ENCODE peak calls at places on chromosome 19, in six cellular contexts. B is cardiac muscle cell, I is lower lobe of right lung, M is HepG2, F is breast epithelium, P is tibial nerve. H is an unnamed sample. For H3K4me1 and H3K27me3, the result is how much of the 10 kb centered on the place peaks cover.

GRCh38 chr19:4052114-4052992 is 14.3 kb downstream of the ZBTB7A start:
- DNase-seq in B (peak), I (peak), M (peak), F (no peak), P (no peak), H (peak)

GRCh38 chr19:35388277-35389054 is 17.6 kb downstream of the GPR42 start:
- DNase-seq in B (no peak), I (no peak), M (peak), F (no peak), P (no peak), H (no peak)

GRCh38 chr19:28026636-28027035 is 1186.3 kb downstream of the UQCRFS1 start:
- DNase-seq in B (no peak), I (no peak), M (no peak), F (no peak), P (no peak), H (no peak)

GRCh38 chr19:16191216-16191908 is 6.2 kb downstream of the FAM32A start:
- DNase-seq in B (no peak), I (no peak), M (no peak), F (no peak), P (no peak), H (no peak)

GRCh38 chr19:30566681-30567420 is 194.7 kb downstream of the ZNF536 start:
- DNase-seq in B (no peak), I (no peak), M (no peak), F (no peak), P (no peak), H (no peak)

GRCh38 chr19:20607943-20608342 is 42.4 kb upstream of the ZNF737 start:
- DNase-seq in B (no peak), I (no peak), M (no peak), F (no peak), P (no peak), H (no peak)

GRCh38 chr19:292951-293350 is 1.7 kb upstream of the PLPP2 start:
- DNase-seq in B (no peak), I (no peak), M (no peak), F (no peak), P (no peak), H (no peak)

GRCh38 chr19:34253711-34254551 is 423 bp upstream of the GARRE1 start:
- DNase-seq in B (no peak), I (peak), M (peak), F (peak), P (no peak), H (no peak)

GRCh38 chr19:29699861-29700260 is 15.2 kb downstream of the C19orf12 start:
- DNase-seq in B (no peak), I (no peak), M (no peak), F (no peak), P (no peak), H (no peak)

GRCh38 chr19:10517760-10518443 is 655 bp upstream of the S1PR5 start:
- DNase-seq in B (peak), I (no peak), M (no peak), F (no peak), P (no peak), H (no peak)

GRCh38 chr19:35144600-35145436 is 1.8 kb downstream of the FXYD7 start:
- DNase-seq in B (peak), I (no peak), M (no peak), F (no peak), P (no peak), H (peak)

GRCh38 chr19:21128901-21129698 is 12.7 kb upstream of the ZNF431 start:
- DNase-seq in B (peak), I (no peak), M (peak), F (no peak), P (no peak), H (no peak)

GRCh38 chr19:14677464-14677863 is 2.8 kb upstream of the ADGRE3 start:
- DNase-seq in B (no peak), I (no peak), M (no peak), F (no peak), P (no peak), H (no peak)

GRCh38 chr19:14432817-14433453 is at the start of gene PKN1:
- DNase-seq in B (peak), I (peak), M (no peak), F (no peak), P (no peak), H (no peak)

GRCh38 chr19:33022472-33023116 is 42.1 kb downstream of the RHPN2 start:
- DNase-seq in B (no peak), I (no peak), M (no peak), F (peak), P (no peak), H (no peak)

GRCh38 chr19:28737526-28737925 is 475.4 kb downstream of the UQCRFS1 start:
- DNase-seq in B (peak), I (no peak), M (no peak), F (no peak), P (no peak), H (no peak)

GRCh38 chr19:3456925-3457530 is 23.3 kb downstream of the SMIM24 start:
- DNase-seq in B (no peak), I (no peak), M (no peak), F (no peak), P (no peak), H (no peak)

GRCh38 chr19:47716270-47716937 is 3.2 kb downstream of the EHD2 start:
- DNase-seq in B (no peak), I (no peak), M (no peak), F (no peak), P (no peak), H (no peak)

GRCh38 chr19:21604351-21604926 is 99.0 kb downstream of the ZNF429 start:
- DNase-seq in B (peak), I (no peak), M (no peak), F (no peak), P (no peak), H (peak)

GRCh38 chr19:33186835-33187540 is 7.1 kb upstream of the LRP3 start:
- DNase-seq in B (no peak), I (peak), M (no peak), F (no peak), P (no peak), H (no peak)

GRCh38 chr19:17681505-17682125 is 6.5 kb downstream of the UNC13A start:
- DNase-seq in B (peak), I (no peak), M (no peak), F (no peak), P (no peak), H (peak)

GRCh38 chr19:10419200-10419645 is 1.1 kb upstream of the PDE4A start:
- DNase-seq in B (no peak), I (no peak), M (no peak), F (no peak), P (no peak), H (no peak)

DNA sequence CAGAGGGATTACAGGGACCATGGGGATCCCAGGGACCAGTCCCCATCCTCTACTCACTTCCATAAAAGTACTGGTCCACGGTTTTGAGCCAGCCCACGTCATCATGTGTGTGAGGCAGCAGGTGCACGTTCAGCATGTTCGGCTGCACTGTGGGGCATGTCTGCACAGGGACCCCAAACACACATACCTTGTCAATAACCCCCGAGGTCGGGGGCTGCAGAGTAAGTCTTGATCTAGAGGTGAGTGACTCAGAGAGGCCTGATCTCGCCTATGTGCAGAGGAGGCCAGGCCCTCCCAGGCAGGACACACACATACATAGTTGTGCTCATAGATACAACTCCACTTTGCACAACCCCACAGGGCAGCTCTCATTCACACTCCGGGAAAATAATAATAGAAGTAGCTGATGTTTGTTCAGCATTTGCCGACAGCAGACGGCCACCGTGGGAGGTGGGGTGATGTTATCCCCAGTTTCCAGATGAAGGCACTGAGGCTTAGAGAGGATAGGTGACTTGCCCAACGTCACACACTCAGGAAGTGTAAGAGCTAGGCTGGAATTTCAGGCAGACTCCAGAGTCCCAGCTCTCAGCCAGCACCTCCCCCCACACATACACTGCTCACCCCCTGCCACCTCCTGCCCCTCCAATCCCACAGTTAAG is 767 bp downstream of the MAN2B1 start:
- DNase-seq in B (no peak), I (no peak), M (no peak), F (no peak), P (no peak), H (peak)
- H3K4me1 ChIP-seq in B (under half), I (under half), M (under half), F (under half), P (half or more), H (under half)

GRCh38 chr19:54307389-54307788 is 5.6 kb downstream of the LILRA5 start:
- DNase-seq in B (no peak), I (no peak), M (no peak), F (peak), P (no peak), H (no peak)

GRCh38 chr19:54310543-54310942 is 2.4 kb downstream of the LILRA5 start:
- DNase-seq in B (no peak), I (no peak), M (no peak), F (no peak), P (no peak), H (no peak)

GRCh38 chr19:54312011-54312410 is 955 bp downstream of the LILRA5 start:
- DNase-seq in B (no peak), I (no peak), M (no peak), F (peak), P (no peak), H (no peak)

GRCh38 chr19:54311486-54311885 is 1.5 kb downstream of the LILRA5 start:
- DNase-seq in B (no peak), I (no peak), M (no peak), F (peak), P (no peak), H (no peak)

DNA sequence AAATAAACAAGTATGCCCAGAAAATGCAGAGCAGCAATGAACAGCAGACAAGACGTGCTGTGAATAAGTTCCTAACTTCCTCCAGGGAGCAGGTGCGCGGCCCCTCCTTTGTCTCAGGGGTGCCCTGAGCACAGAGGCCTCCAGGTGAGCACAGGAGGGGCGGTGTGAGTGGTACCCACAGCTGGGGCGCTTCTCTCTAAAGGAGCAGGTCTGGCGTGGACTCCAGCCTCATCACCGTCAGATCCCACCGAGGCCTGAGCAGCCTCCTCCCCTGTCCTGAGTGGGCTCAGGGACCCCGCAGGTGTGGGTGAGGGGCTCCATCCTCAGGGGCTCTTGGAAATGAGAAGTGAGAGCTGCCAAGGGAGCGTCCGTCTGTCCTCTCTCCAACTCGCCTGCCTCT is 3.2 kb downstream of the LILRA5 start:
- DNase-seq in B (no peak), I (no peak), M (no peak), F (peak), P (no peak), H (no peak)
- H3K27me3 ChIP-seq in B (under half), I (under half), M (under half), F (under half), P (under half), H (under half)

GRCh38 chr19:1469936-1470863 is 8.8 kb downstream of the C19orf25 start:
- DNase-seq in B (no peak), I (peak), M (no peak), F (no peak), P (no peak), H (peak)

GRCh38 chr19:1467512-1468273 is 11.3 kb downstream of the C19orf25 start:
- DNase-seq in B (no peak), I (no peak), M (no peak), F (no peak), P (no peak), H (no peak)

GRCh38 chr19:1468274-1469199 is 10.5 kb downstream of the C19orf25 start:
- DNase-seq in B (no peak), I (no peak), M (no peak), F (no peak), P (no peak), H (no peak)

GRCh38 chr19:1470864-1471513 is 8.0 kb downstream of the C19orf25 start:
- DNase-seq in B (no peak), I (no peak), M (no peak), F (no peak), P (no peak), H (no peak)

DNA sequence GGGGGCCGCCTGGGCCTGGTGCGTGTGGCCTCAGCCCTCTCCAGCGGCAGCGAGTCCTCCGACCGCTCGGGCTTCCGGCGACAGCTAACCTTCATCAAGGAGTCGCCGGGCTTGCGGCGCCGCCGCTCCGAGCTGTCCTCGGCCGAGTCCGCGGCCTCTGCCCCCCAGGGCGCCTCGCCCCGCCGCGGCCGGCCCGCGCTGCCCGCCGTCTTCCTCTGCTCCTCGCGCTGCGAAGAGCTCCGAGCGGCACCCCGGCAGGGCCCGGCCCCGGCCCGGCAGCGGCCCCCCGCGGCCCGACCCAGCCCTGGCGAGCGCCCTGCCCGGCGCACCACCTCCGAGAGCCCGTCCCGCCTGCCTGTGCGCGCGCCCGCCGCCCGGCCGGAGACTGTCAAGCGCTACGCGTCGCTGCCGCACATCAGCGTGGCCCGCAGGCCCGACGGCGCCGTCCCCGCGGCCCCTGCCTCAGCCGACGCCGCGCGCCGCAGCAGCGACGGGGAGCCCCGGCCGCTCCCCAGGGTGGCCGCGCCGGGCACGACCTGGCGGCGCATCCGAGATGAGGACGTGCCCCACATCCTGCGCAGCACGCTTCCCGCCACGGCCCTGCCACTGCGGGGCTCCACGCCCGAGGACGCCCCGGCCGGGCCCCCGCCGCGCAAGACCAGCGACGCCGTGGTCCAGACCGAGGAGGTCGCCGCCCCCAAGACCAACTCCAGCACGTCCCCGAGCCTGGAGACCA is 9.6 kb downstream of the C19orf25 start:
- DNase-seq in B (no peak), I (peak), M (no peak), F (no peak), P (no peak), H (no peak)
- H3K4me1 ChIP-seq in B (under half), I (half or more), M (under half), F (under half), P (half or more), H (under half)

GRCh38 chr19:56053596-56053995 is 67.0 kb downstream of the NLRP5 start:
- DNase-seq in B (no peak), I (no peak), M (no peak), F (no peak), P (no peak), H (no peak)
- H3K27me3 ChIP-seq in B (under half), I (under half), M (under half), F (under half), P (under half), H (under half)

GRCh38 chr19:1948676-1949075 is 7.7 kb downstream of the CSNK1G2 start:
- DNase-seq in B (no peak), I (no peak), M (no peak), F (no peak), P (no peak), H (no peak)
- H3K4me1 ChIP-seq in B (under half), I (under half), M (under half), F (under half), P (under half), H (under half)

DNA sequence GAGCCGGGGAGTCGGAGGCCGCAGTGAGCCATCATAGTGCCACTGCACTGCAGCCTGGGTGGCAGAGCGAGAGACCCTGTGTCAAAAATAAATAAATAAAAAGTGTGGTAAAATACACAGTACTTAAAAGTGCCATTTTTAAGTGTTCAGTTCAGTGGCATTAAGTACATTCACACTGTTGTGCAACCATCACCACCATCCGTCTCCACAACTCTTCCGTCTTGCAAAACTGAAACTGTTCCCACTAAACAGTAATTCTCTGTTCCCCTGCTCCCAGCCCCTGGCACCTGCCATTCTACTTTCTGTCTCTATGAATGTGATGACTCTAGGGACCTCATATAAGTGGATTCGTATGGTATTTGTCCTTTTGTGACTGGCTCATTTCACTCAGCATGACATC is 13.3 kb downstream of the SLC25A42 start:
- DNase-seq in B (no peak), I (no peak), M (no peak), F (no peak), P (no peak), H (no peak)
- H3K27me3 ChIP-seq in B (under half), I (under half), M (under half), F (under half), P (under half), H (under half)

DNA sequence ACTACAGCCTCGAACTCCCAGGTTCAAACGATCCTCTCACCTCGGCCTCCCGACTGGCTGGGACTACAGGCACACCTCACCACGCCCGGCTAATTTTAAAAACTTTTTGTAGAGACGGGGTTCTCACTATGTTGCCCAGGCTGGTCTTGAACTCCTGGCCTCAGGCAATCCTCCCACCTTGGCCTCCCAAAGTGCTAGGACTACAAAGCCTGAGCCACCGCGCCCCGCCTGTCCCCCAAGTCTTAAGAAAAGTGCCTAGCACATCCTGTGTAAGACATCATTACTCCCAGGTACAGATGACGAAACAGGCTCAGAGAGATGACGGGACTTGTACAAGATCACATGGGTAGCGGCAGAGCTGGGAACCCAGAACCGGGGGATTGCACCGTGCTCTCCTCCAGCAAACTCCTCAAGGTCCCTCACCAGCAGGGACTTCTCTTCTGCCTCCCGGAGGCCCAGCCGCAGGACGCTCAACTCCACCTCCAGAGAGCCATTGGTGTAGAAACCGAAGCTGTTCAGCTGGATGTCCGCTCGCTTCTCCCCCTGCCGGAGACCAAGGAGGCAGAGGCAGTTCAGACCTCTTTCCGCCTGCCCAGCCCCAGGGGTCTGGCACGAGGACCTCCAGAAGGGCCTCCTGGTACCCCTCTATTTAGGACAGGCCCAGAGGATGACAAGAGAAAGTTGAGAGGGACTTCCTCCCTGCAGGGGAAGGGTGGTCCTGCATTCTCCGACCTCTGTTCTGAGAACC is 1.0 kb downstream of the GPR108 start:
- DNase-seq in B (peak), I (peak), M (peak), F (peak), P (no peak), H (peak)
- H3K4me1 ChIP-seq in B (under half), I (under half), M (under half), F (under half), P (under half), H (under half)